ENCODE peak calls at places on chromosomes 12 and 14, in ten cellular contexts. Y is activated gamma-delta T cell, N is PC-3, F is mucosa of gallbladder, E is left colon, B is AG20443, J is Daoy, L is NCI-H1105 treated with DMSO at 0.1 percent for 48 hours, Z is fibroblast of the aortic adventitia, T is Peyer's patch. K is an unnamed sample.

GRCh38 chr12:11906284-11906935 is 164.3 kb upstream of the BCL2L14 start:
- DNase-seq in Y (no peak), B (peak; percentile 79), Z (peak; percentile 41), F (no peak), L (no peak), T (no peak), N (no peak), E (no peak), J (no peak), K (no peak)

GRCh38 chr12:50188875-50189575 is 21.9 kb upstream of the CERS5 start:
- DNase-seq in T (peak; percentile 68), E (peak; percentile 46), Y (no peak), F (no peak), J (no peak), N (no peak), B (no peak), L (no peak), Z (no peak), K (no peak)

GRCh38 chr14:88856786-88857366 is 32.4 kb downstream of the TTC8 start:
- DNase-seq in F (no peak), L (no peak), Z (no peak), J (no peak), B (no peak), N (no peak), T (no peak), E (no peak), Y (no peak), K (no peak)

GRCh38 chr12:79252358-79253075 is 387.9 kb downstream of the SYT1 start:
- DNase-seq in Z (peak; percentile 25), F (no peak), T (no peak), L (no peak), J (peak; percentile 53), N (peak; percentile 49), Y (no peak), E (no peak), B (no peak), K (no peak)

GRCh38 chr12:90690120-90690519 is 264.9 kb downstream of the CCER1 start:
- DNase-seq in E (no peak), F (no peak), L (no peak), N (no peak), Z (no peak), T (no peak), B (no peak), Y (no peak), J (no peak), K (no peak)

GRCh38 chr12:95446511-95446910 is 27.4 kb upstream of the METAP2 start:
- DNase-seq in J (no peak), T (peak; percentile 52), N (no peak), B (peak; percentile 33), L (no peak), F (peak; percentile 17), E (peak; percentile 40), Z (peak; percentile 39), Y (no peak), K (peak; percentile 34)

GRCh38 chr14:77862154-77862783 is 62.4 kb downstream of the ADCK1 start:
- DNase-seq in Y (peak; percentile 28), N (peak; percentile 78), E (peak; percentile 43), Z (peak; percentile 69), T (peak; percentile 88), B (peak; percentile 86), J (peak; percentile 79), L (peak; percentile 35), F (peak; percentile 64), K (peak; percentile 83)

GRCh38 chr12:68048648-68049297 is 59.5 kb downstream of the IFNG-AS1 start:
- DNase-seq in N (no peak), Y (no peak), Z (no peak), F (no peak), E (no peak), B (no peak), L (no peak), J (no peak), T (no peak), K (no peak)

GRCh38 chr14:57212919-57213318 is 55.8 kb downstream of the EXOC5 start:
- DNase-seq in Y (no peak), Z (no peak), T (no peak), J (no peak), N (peak; percentile 55), E (no peak), L (no peak), B (no peak), F (no peak), K (no peak)

GRCh38 chr14:36988989-36989388 is 183.4 kb downstream of the SLC25A21 start:
- DNase-seq in J (peak; percentile 51), Y (no peak), Z (no peak), B (no peak), T (no peak), N (peak; percentile 21), F (no peak), E (no peak), L (no peak), K (no peak)

GRCh38 chr12:8077207-8077606 is 4.9 kb upstream of the NECAP1 start:
- DNase-seq in B (peak; percentile 31), T (no peak), Z (peak; percentile 25), E (no peak), L (peak; percentile 16), N (peak; percentile 65), J (peak; percentile 81), F (no peak), Y (no peak), K (no peak)

GRCh38 chr14:31207287-31207745 is 277 bp downstream of the HECTD1 start:
- DNase-seq in E (peak; percentile 92), N (no peak), J (no peak), T (no peak), Y (no peak), B (no peak), Z (no peak), L (no peak), F (no peak), K (no peak)

GRCh38 chr12:107891967-107892366 is 117.5 kb downstream of the ASCL4 start:
- DNase-seq in B (no peak), Y (no peak), N (peak; percentile 43), F (no peak), J (peak; percentile 37), T (no peak), Z (no peak), L (no peak), E (no peak), K (no peak)

GRCh38 chr12:30440826-30441602 is 254.7 kb downstream of the IPO8 start:
- DNase-seq in E (no peak), N (peak; percentile 46), F (no peak), Z (peak; percentile 40), Y (no peak), J (no peak), L (no peak), T (no peak), B (peak; percentile 24), K (no peak)

GRCh38 chr14:29637406-29637805 is 290.2 kb downstream of the PRKD1 start:
- DNase-seq in T (no peak), E (no peak), B (peak; percentile 54), Y (no peak), F (peak; percentile 82), J (peak; percentile 74), L (peak; percentile 70), N (peak; percentile 43), Z (peak; percentile 67), K (peak; percentile 83)

GRCh38 chr14:104553166-104554087 is 26.1 kb upstream of the C14orf180 start:
- DNase-seq in T (no peak), F (no peak), Y (no peak), B (no peak), N (no peak), J (no peak), Z (no peak), L (no peak), E (peak; percentile 18), K (no peak)